ENCODE peak calls at places on chromosomes 2 and 18, in ten cellular contexts. I is body of pancreas, P is neural progenitor cell, Q is upper lobe of right lung, M is psoas muscle, A is colonic mucosa, J is mammary epithelial cell, D is left ventricle myocardium inferior, H is substantia nigra, X is testis. F is an unnamed sample.

GRCh38 chr2:238380785-238381184 is 45.9 kb upstream of the ASB1 start:
- DNase-seq in I (no peak), P (no peak), Q (no peak), M (no peak), A (no peak), J (peak), D (no peak), H (no peak), X (no peak), F (no peak)

GRCh38 chr2:234467289-234467688 is 29.6 kb downstream of the ARL4C start:
- DNase-seq in I (no peak), P (no peak), Q (no peak), M (no peak), A (no peak), J (peak), D (no peak), H (no peak), X (no peak), F (no peak)

GRCh38 chr2:221529177-221529942 is 42.7 kb downstream of the EPHA4 start:
- DNase-seq in I (no peak), P (no peak), Q (no peak), M (no peak), A (peak), J (no peak), D (peak), H (no peak), X (peak), F (no peak)

GRCh38 chr2:218046234-218046633 is 22.8 kb upstream of the RUFY4 start:
- DNase-seq in I (peak), P (no peak), Q (no peak), M (no peak), A (no peak), J (no peak), D (no peak), H (no peak), X (no peak), F (no peak)

GRCh38 chr18:62347091-62347506 is 22.0 kb downstream of the TNFRSF11A start:
- DNase-seq in I (no peak), P (peak), Q (no peak), M (no peak), A (no peak), J (no peak), D (no peak), H (no peak), X (no peak), F (no peak)

GRCh38 chr2:234771985-234772774 is 179.6 kb upstream of the SH3BP4 start:
- DNase-seq in I (no peak), P (no peak), Q (no peak), M (no peak), A (no peak), J (peak), D (no peak), H (no peak), X (no peak), F (peak)

GRCh38 chr18:62883937-62884735 is 168.8 kb downstream of the PHLPP1 start:
- DNase-seq in I (no peak), P (no peak), Q (no peak), M (no peak), A (no peak), J (no peak), D (no peak), H (no peak), X (no peak), F (no peak)

GRCh38 chr2:217105733-217106649 is 246.1 kb upstream of the TNP1 start:
- DNase-seq in I (no peak), P (no peak), Q (no peak), M (no peak), A (no peak), J (peak), D (no peak), H (no peak), X (no peak), F (peak)

GRCh38 chr2:13650586-13651180 is 933.9 kb downstream of the TRIB2 start:
- DNase-seq in I (no peak), P (peak), Q (no peak), M (no peak), A (no peak), J (no peak), D (no peak), H (no peak), X (no peak), F (no peak)

GRCh38 chr2:102509749-102510148 is 36.7 kb downstream of the SLC9A4 start:
- DNase-seq in I (no peak), P (no peak), Q (no peak), M (no peak), A (no peak), J (peak), D (no peak), H (no peak), X (no peak), F (no peak)

GRCh38 chr18:75362435-75362834 is 65.1 kb downstream of the SMIM21 start:
- DNase-seq in I (peak), P (no peak), Q (no peak), M (no peak), A (no peak), J (no peak), D (no peak), H (no peak), X (no peak), F (no peak)

GRCh38 chr2:63841254-63842022 is at the start of gene UGP2:
- DNase-seq in I (peak), P (peak), Q (peak), M (peak), A (peak), J (peak), D (peak), H (peak), X (peak), F (peak)

GRCh38 chr2:23694058-23695045 is 232.6 kb downstream of the ATAD2B start:
- DNase-seq in I (no peak), P (no peak), Q (no peak), M (no peak), A (no peak), J (no peak), D (no peak), H (no peak), X (no peak), F (no peak)

DNA sequence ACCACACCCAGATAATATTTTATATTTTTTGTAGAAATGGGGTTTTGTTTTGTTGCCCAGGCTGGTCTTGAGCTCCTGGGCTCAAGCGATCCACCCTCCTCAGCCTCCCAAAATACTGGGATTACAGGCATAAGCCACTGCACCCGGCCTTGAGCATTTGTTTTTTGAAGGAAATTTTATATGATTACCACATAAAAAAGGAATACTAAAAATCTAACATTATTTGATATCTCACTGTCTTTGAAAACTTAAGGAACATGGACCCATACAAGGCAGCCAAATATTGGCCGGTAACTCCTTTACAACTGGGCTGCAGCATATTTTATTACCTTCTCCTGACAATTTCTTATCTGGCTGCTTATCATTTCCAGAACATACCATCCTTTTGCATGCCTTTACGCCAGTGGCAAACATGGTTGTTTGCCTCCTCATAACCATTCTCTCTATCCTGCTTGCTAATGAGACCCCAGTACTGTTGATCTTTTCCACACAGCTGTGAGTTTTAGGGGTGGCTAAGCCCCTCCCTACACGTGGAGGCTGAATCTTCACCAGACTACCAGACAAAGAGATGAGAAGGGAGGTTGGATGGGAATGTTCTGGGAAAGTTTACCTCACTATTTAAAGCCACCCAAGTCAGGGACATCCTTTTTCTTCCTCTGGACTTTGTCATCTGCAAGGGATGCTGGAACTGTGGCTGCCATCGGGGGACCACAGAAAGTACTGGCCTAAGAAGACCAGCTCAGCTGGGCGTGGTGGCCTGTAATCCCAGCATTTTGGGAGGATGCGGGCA is 157.5 kb downstream of the TGIF1 start:
- DNase-seq in I (no peak), P (no peak), Q (no peak), M (no peak), A (no peak), J (no peak), D (no peak), H (no peak), X (no peak), F (no peak)
- H3K27ac ChIP-seq in I (no peak), P (no peak), Q (no peak), M (no peak), A (peak), J (no peak), D (peak), H (no peak), X (peak), F (peak)

GRCh38 chr2:207710814-207711740 is at the start of gene CCNYL1:
- DNase-seq in I (peak), P (peak), Q (peak), M (peak), A (peak), J (peak), D (peak), H (peak), X (peak), F (peak)
- H3K27ac ChIP-seq in I (peak), P (peak), Q (peak), M (peak), A (peak), J (peak), D (peak), H (peak), X (peak), F (peak)

DNA sequence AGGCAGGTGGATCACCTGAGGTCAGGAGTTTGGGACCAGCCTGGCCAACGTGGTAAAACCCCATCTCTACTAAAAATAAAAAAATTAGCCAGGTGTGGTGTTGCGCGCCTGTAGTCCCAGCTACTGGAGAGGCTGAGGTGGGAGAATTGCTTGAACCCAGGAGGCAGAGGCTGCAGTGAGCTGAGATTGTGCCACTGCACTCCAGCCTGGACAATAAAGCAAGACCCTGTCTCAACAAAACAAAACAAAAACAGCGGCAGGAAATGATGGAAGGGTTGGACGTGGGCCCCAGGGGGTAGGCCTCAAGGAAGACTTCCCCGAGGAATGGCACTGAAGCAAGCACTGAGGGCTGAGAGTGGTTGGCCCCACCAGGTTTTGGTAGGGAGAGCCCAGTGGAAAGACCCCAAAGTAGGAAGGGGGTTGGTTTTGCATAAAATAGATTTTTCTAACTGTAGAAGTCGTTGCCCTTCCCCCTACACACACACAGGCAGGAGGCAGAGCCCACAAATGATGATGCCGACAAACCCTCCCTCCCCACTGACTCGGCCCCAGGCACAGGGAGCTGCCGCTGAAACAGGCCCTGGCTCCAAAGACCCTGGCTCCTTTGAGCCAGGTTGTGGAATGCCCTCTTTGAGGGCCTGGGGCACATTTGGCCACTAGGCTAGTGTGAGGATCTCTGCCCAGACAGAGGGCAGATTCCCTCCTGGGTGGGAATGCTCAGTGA is 104.8 kb downstream of the CABLES1 start:
- DNase-seq in I (no peak), P (no peak), Q (no peak), M (no peak), A (no peak), J (no peak), D (no peak), H (no peak), X (no peak), F (no peak)
- H3K27ac ChIP-seq in I (no peak), P (no peak), Q (no peak), M (no peak), A (no peak), J (no peak), D (no peak), H (no peak), X (no peak), F (no peak)

DNA sequence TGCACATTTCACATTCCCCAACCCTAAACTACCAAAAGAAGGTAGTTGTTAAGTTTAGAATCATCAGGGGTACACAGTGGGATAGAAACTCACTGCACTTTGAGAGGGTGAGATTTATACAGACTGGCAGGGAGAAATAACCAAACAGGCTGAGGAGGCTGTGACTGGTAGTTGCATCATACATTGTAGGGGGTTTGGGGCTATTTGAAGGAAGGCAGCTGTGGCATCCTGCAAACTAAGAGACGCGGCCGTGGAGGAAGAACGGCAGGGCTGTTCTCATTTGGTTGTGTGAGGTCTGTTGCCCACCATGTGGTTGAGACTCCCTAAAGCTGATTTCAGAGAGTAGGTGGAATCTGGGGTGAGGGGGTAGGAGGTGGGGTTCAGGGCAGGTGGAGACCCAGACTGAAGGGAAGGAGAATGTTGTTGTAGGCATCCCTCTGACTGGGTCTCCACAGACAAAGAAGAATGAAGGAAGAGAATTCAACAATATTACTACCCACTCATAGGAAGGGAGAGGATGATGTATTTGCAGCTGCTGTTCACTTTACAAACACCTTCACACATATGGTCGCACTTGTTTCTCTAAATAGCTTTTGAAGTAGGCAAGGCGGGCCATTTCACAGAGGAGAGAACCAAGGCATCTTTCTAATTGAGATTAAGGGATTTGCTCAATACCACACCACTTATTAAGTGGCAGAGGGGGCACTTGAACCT is 170.9 kb upstream of the SIX2 start:
- DNase-seq in I (no peak), P (no peak), Q (no peak), M (no peak), A (no peak), J (no peak), D (no peak), H (no peak), X (no peak), F (no peak)
- H3K27ac ChIP-seq in I (no peak), P (no peak), Q (no peak), M (no peak), A (no peak), J (no peak), D (no peak), H (no peak), X (no peak), F (no peak)

F was measured in cardiac muscle cell.